ENCODE peak calls at places on chromosomes 12 and 14, in five cellular contexts. C, O, J, Y and Q are unnamed samples.

GRCh38 chr12:66548338-66549049 is 130.4 kb downstream of the GRIP1 start:
- DNase-seq in O (no peak), Y (no peak), C (no peak), J (no peak), Q (no peak)

GRCh38 chr14:99565383-99565782 is 38.6 kb downstream of the CCDC85C start:
- DNase-seq in C (no peak), O (no peak), J (no peak), Y (no peak), Q (peak)

GRCh38 chr14:63487724-63488123 is 55.5 kb downstream of the PPP2R5E start:
- DNase-seq in C (no peak), O (no peak), J (no peak), Y (no peak), Q (no peak)

GRCh38 chr12:11581179-11581755 is 68.2 kb upstream of the ETV6 start:
- DNase-seq in O (peak), Y (peak), C (peak), J (peak), Q (peak)

GRCh38 chr12:117127933-117128823 is 29.0 kb upstream of the TESC start:
- DNase-seq in O (no peak), C (no peak), J (no peak), Y (no peak), Q (no peak)

GRCh38 chr14:65131176-65131765 is 29.0 kb upstream of the MAX start:
- DNase-seq in Y (peak), J (no peak), O (peak), C (no peak), Q (peak)

GRCh38 chr12:109433618-109434017 is 43.5 kb downstream of the KCTD10 start:
- DNase-seq in O (no peak), Y (no peak), J (no peak), C (no peak), Q (no peak)

GRCh38 chr12:107660861-107661415 is 24.7 kb upstream of the PWP1 start:
- DNase-seq in Y (no peak), O (no peak), J (no peak), C (no peak), Q (no peak)

GRCh38 chr12:126772171-126772864 is 1494.7 kb upstream of the TMEM132C start:
- DNase-seq in O (peak), Y (no peak), C (no peak), J (no peak), Q (peak)

GRCh38 chr14:22837750-22838538 is 1.6 kb downstream of the MMP14 start:
- DNase-seq in Y (peak), J (peak), C (no peak), O (no peak), Q (peak)

GRCh38 chr14:105465209-105466031 is 9.2 kb upstream of the CRIP2 start:
- DNase-seq in J (no peak), O (no peak), Y (no peak), C (no peak), Q (no peak)

GRCh38 chr14:84006643-84007137 is 1523.3 kb upstream of the FLRT2 start:
- DNase-seq in C (no peak), J (no peak), O (no peak), Y (no peak), Q (no peak)

GRCh38 chr14:42884100-42884499 is 1277.4 kb downstream of the LRFN5 start:
- DNase-seq in C (no peak), O (peak), J (no peak), Y (no peak), Q (no peak)

GRCh38 chr12:79128956-79129355 is 264.4 kb downstream of the SYT1 start:
- DNase-seq in J (no peak), Y (no peak), C (no peak), O (no peak), Q (no peak)

GRCh38 chr14:100547633-100548294 is 39.5 kb downstream of the BEGAIN start:
- DNase-seq in C (peak), O (no peak), Y (peak), J (peak), Q (peak)

GRCh38 chr12:109758406-109759075 is 44.9 kb downstream of the FAM222A start:
- DNase-seq in C (no peak), J (peak), Y (no peak), O (no peak), Q (no peak)

GRCh38 chr14:72790887-72791566 is 102.9 kb downstream of the DPF3 start:
- DNase-seq in J (no peak), C (no peak), O (no peak), Y (no peak), Q (no peak)

GRCh38 chr12:67909091-67909531 is 80.1 kb upstream of the IFNG-AS1 start:
- DNase-seq in Y (no peak), O (peak), J (no peak), C (no peak), Q (no peak)

GRCh38 chr12:50633950-50634349 is 129.2 kb downstream of the DIP2B start:
- DNase-seq in J (no peak), O (no peak), C (no peak), Y (no peak), Q (no peak)

GRCh38 chr12:63865448-63865847 is 20.9 kb downstream of the SRGAP1 start:
- DNase-seq in O (no peak), Y (no peak), C (no peak), J (no peak), Q (no peak)

GRCh38 chr12:93813181-93813580 is 136.0 kb downstream of the CRADD start:
- DNase-seq in O (no peak), C (no peak), Y (no peak), J (no peak), Q (no peak)

GRCh38 chr12:7100239-7100638 is 8.0 kb upstream of the C1R start:
- DNase-seq in Y (no peak), O (no peak), J (no peak), C (no peak), Q (no peak)